ENCODE peak calls at places on chromosomes 1 and 21, in ten cellular contexts. O is sigmoid colon, C is breast epithelium, Q is transverse colon, X is HCT116, S is esophagus muscularis mucosa, I is SK-N-SH, F is suprapubic skin, L is HL-60, K is stomach. Z is an unnamed sample.

GRCh38 chr1:178541829-178542553 is 29.1 kb downstream of the TEX35 start:
- DNase-seq in O (no peak), C (no peak), Q (peak; percentile 83), X (no peak), S (no peak), I (peak; percentile 82), F (no peak), L (peak; percentile 37), K (peak; percentile 65), Z (peak; percentile 91)

GRCh38 chr1:107936498-107937481 is 28.2 kb downstream of the VAV3 start:
- DNase-seq in O (peak; percentile 60), C (peak; percentile 75), Q (peak; percentile 22), X (peak; percentile 37), S (no peak), I (no peak), F (peak; percentile 82), L (peak; percentile 62), K (peak; percentile 78), Z (no peak)

GRCh38 chr1:212561501-212561931 is 47.0 kb upstream of the ATF3 start:
- DNase-seq in O (no peak), C (no peak), Q (no peak), X (peak; percentile 64), S (peak; percentile 88), I (no peak), F (no peak), L (no peak), K (no peak), Z (no peak)

GRCh38 chr1:7767176-7767575 is 3.9 kb upstream of the VAMP3 start:
- DNase-seq in O (no peak), C (no peak), Q (no peak), X (no peak), S (no peak), I (no peak), F (no peak), L (no peak), K (no peak), Z (no peak)

GRCh38 chr1:205229916-205230700 is 2.4 kb downstream of the TMCC2 start:
- DNase-seq in O (no peak), C (no peak), Q (no peak), X (no peak), S (no peak), I (no peak), F (peak; percentile 54), L (no peak), K (peak; percentile 24), Z (no peak)

GRCh38 chr1:7278045-7278444 is 492.8 kb downstream of the CAMTA1 start:
- DNase-seq in O (no peak), C (no peak), Q (peak; percentile 55), X (no peak), S (peak; percentile 45), I (no peak), F (no peak), L (no peak), K (peak; percentile 64), Z (peak; percentile 25)

GRCh38 chr1:228343211-228343661 is 63.4 kb downstream of the TRIM11 start:
- DNase-seq in O (peak; percentile 56), C (peak; percentile 44), Q (peak; percentile 3), X (no peak), S (no peak), I (no peak), F (no peak), L (no peak), K (no peak), Z (no peak)

GRCh38 chr1:170010443-170010842 is 64.1 kb downstream of the KIFAP3 start:
- DNase-seq in O (no peak), C (no peak), Q (peak; percentile 14), X (peak; percentile 55), S (no peak), I (no peak), F (no peak), L (no peak), K (no peak), Z (no peak)

GRCh38 chr1:1171551-1172340 is 1.9 kb upstream of the TTLL10 start:
- DNase-seq in O (no peak), C (no peak), Q (no peak), X (no peak), S (no peak), I (peak; percentile 41), F (no peak), L (no peak), K (no peak), Z (no peak)

GRCh38 chr1:36856126-36856525 is 178.2 kb downstream of the GRIK3 start:
- DNase-seq in O (no peak), C (no peak), Q (no peak), X (no peak), S (no peak), I (no peak), F (no peak), L (no peak), K (no peak), Z (no peak)

GRCh38 chr1:155244368-155245162 is 10.7 kb downstream of the ENTREP3 start:
- DNase-seq in O (peak; percentile 100), C (peak; percentile 94), Q (peak; percentile 97), X (peak; percentile 99), S (peak; percentile 99), I (peak; percentile 91), F (peak; percentile 98), L (peak; percentile 99), K (peak; percentile 97), Z (no peak)
- TF ChIP-seq CTCF in O (peak; percentile 94), C (peak; percentile 99), Q (peak; percentile 99), X (no peak), S (peak; percentile 54), I (peak; percentile 56), F (peak; percentile 93), L (peak; percentile 23), K (peak; percentile 50), Z (no peak)

DNA sequence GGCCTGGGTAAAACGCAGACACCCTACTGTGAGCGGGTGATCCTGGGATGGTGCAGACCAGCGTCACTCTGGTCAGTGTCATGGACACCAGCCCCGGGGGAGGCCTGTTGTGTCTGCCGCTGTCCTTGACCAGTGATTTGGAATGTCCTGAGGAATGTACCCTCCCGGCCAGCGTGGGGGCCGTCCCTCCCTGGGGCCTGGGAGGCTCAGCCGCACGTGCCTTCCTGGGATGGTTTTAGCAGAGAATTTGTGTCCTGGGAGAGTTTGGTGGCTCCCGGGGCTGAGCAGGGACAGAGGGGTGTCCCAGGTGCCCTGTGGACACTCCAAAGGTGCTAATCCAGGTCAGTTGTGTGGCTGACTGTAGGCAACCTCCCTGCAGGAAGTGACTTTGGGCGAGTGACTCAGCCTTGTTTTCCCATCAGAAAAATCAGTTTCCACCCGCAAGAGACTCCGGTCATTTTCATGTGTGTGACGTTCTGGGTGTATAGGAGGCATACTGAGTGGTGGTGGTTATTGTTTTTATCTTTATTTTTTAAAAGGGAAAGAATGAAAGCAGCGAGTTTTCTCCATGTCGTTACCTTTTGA is 6.3 kb downstream of the ARHGEF16 start:
- DNase-seq in O (no peak), C (no peak), Q (peak; percentile 41), X (no peak), S (no peak), I (no peak), F (no peak), L (no peak), K (no peak), Z (no peak)
- TF ChIP-seq POLR2AphosphoS5 in O (no peak), C (no peak), Q (no peak), X (no peak), S (no peak), I (no peak), F (no peak), L (no peak), K (no peak), Z (no peak)

DNA sequence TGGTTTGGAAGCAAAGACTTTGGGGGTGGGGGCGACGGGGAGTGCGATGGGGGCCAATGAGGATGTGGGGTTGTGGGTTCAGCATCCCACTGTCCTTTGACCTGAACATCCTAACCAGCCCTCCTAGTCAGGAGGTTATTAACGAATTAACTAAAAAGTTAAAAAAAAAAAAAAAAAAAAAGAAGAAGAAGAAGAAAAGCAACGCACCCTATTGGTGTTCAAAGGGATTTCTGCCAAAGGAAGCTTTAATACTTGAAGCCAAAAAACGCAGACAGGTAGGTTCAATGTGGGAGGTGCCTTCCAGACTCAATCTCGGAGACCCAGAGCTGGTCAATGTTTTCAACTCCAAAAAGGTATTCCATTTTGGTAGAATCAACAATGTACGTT is 2.2 kb downstream of the CLIC6 start:
- DNase-seq in O (no peak), C (no peak), Q (no peak), X (no peak), S (no peak), I (no peak), F (no peak), L (no peak), K (no peak), Z (no peak)
- H3K27me3 ChIP-seq in O (peaks cover 77% of the 10 kb centered on the region), C (no peaks in the 10 kb centered on the region), Q (peaks cover 60% of the 10 kb centered on the region), X (no peaks in the 10 kb centered on the region), S (peaks cover 85% of the 10 kb centered on the region), I (peaks cover 69% of the 10 kb centered on the region), F (peaks cover 52% of the 10 kb centered on the region), L (peaks cover 55% of the 10 kb centered on the region), K (peaks cover 3% of the 10 kb centered on the region), Z (peaks cover 8% of the 10 kb centered on the region)

DNA sequence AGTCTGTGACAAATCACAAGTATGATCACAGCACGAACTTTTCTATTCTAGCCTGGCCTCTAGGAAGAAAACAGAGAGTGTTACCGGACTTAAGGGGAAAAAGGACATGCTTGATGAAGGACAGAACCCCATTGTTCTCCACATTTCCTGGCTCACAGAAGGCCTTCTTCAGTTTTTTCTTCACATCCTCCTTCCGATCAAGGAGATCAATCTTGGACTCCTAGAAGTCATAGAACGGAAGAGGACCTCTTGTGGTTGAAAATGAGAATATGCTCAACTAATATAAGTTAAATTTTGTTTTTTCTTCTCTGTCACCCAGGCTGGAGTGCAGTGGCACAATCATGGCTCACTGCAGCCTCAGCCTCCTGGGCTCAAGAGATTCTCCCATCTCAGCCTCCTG is 30.3 kb downstream of the YARS1 start:
- DNase-seq in O (no peak), C (no peak), Q (no peak), X (no peak), S (no peak), I (no peak), F (no peak), L (no peak), K (no peak), Z (no peak)
- TF ChIP-seq CTCF in O (peak; percentile 13), C (peak; percentile 51), Q (no peak), X (peak; percentile 50), S (peak; percentile 38), I (peak; percentile 55), F (no peak), L (no peak), K (no peak), Z (no peak)

DNA sequence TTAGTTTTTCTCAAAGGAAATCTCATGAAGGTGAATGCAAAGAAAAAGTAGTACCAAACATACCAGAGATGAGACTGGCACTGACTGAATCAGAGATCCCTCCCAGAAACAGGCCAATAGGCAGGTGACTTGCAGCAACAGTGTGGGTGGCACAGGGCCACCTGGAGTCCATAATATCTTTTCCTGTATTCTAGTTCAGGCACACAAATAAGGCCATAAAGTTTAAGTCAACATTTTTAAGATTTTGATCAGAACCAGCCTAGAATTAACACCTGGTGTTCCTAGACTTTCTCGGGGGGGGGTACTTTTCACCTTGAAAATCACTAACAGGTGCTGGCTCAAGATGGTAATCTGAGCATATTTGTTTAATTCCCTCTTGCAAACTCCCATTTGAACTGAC is 19.1 kb downstream of the SDE2 start:
- DNase-seq in O (no peak), C (no peak), Q (peak; percentile 68), X (no peak), S (no peak), I (no peak), F (no peak), L (no peak), K (peak; percentile 54), Z (no peak)
- TF ChIP-seq POLR2AphosphoS5 in O (no peak), C (no peak), Q (peak; percentile 17), X (no peak), S (no peak), I (no peak), F (no peak), L (no peak), K (no peak), Z (no peak)

GRCh38 chr21:34881421-34881820 is 167.7 kb downstream of the RUNX1 start:
- DNase-seq in O (no peak), C (no peak), Q (no peak), X (no peak), S (peak; percentile 31), I (no peak), F (no peak), L (no peak), K (no peak), Z (no peak)
- H3K27me3 ChIP-seq in O (peaks cover 29% of the 10 kb centered on the region), C (no peaks in the 10 kb centered on the region), Q (peaks cover 15% of the 10 kb centered on the region), X (no peaks in the 10 kb centered on the region), S (peaks cover 44% of the 10 kb centered on the region), I (no peaks in the 10 kb centered on the region), F (peaks cover 11% of the 10 kb centered on the region), L (no peaks in the 10 kb centered on the region), K (no peaks in the 10 kb centered on the region), Z (no peaks in the 10 kb centered on the region)